ENCODE peak calls at places on chromosomes 16 and 17, in seven cellular contexts. R is BE2C, C is IMR-90, S is coronary artery, G is psoas muscle, X is epithelial cell of esophagus, Y is stomach. B is an unnamed sample.

GRCh38 chr16:49410226-49410625 is 36.6 kb downstream of the C16orf78 start:
- DNase-seq in Y (no peak), S (peak; percentile 47), R (no peak), C (no peak), X (no peak), G (no peak), B (no peak)

GRCh38 chr16:90057738-90058173 is 19.4 kb downstream of the PRDM7 start:
- DNase-seq in S (no peak), Y (no peak), G (no peak), X (peak; percentile 71), R (no peak), C (peak; percentile 90), B (peak; percentile 37)

GRCh38 chr16:4750896-4751295 is 16.1 kb downstream of the ZNF500 start:
- DNase-seq in X (no peak), S (no peak), R (no peak), C (no peak), Y (no peak), G (no peak), B (no peak)

GRCh38 chr17:76497979-76498885 is 3.0 kb downstream of the RHBDF2 start:
- DNase-seq in R (peak; percentile 97), X (peak; percentile 95), G (peak; percentile 81), C (peak; percentile 93), Y (peak; percentile 81), S (peak; percentile 84), B (peak; percentile 48)

GRCh38 chr17:43915561-43915960 is 8.2 kb upstream of the MPP2 start:
- DNase-seq in X (no peak), S (no peak), C (peak; percentile 22), R (no peak), Y (no peak), G (no peak), B (no peak)

GRCh38 chr17:46984892-46985291 is 5.8 kb upstream of the RPRML start:
- DNase-seq in G (no peak), R (no peak), C (no peak), Y (peak; percentile 60), X (no peak), S (no peak), B (no peak)

GRCh38 chr17:17494499-17495447 is 1.4 kb downstream of the RASD1 start:
- DNase-seq in R (peak; percentile 46), C (peak; percentile 37), Y (peak; percentile 63), S (no peak), G (peak; percentile 72), X (peak; percentile 45), B (no peak)

GRCh38 chr16:48384305-48384981 is 770 bp downstream of the SIAH1 start:
- DNase-seq in Y (peak; percentile 59), S (no peak), X (no peak), C (peak; percentile 40), G (peak; percentile 66), R (peak; percentile 73), B (no peak)

GRCh38 chr17:2924211-2924610 is 128.0 kb downstream of the RAP1GAP2 start:
- DNase-seq in G (no peak), Y (no peak), S (no peak), X (peak; percentile 21), C (peak; percentile 65), R (peak; percentile 69), B (no peak)

GRCh38 chr17:50196036-50196435 is 5.4 kb downstream of the COL1A1 start:
- DNase-seq in G (no peak), S (no peak), Y (no peak), C (peak; percentile 30), R (no peak), X (no peak), B (no peak)

GRCh38 chr16:78748471-78748929 is 649.0 kb downstream of the WWOX start:
- DNase-seq in C (no peak), R (no peak), G (no peak), S (no peak), X (peak; percentile 78), Y (no peak), B (no peak)

GRCh38 chr17:15660077-15660476 is 24.0 kb downstream of the TRIM16 start:
- DNase-seq in X (no peak), S (no peak), R (no peak), G (no peak), C (no peak), Y (no peak), B (no peak)
- H3K4me3 ChIP-seq in X (no peak overlapping the region), S (no peak overlapping the region), R (no peak overlapping the region), G (no peak overlapping the region), C (no peak overlapping the region), Y (no peak overlapping the region), B (no peak overlapping the region)

GRCh38 chr16:85698459-85699223 is 9.9 kb upstream of the GINS2 start:
- DNase-seq in Y (no peak), S (no peak), X (no peak), G (no peak), R (no peak), C (no peak), B (no peak)

GRCh38 chr16:85696761-85697160 is 8.0 kb upstream of the GINS2 start:
- DNase-seq in S (no peak), G (no peak), C (no peak), R (no peak), Y (no peak), X (peak; percentile 76), B (no peak)

GRCh38 chr16:85697441-85697840 is 8.7 kb upstream of the GINS2 start:
- DNase-seq in S (no peak), R (no peak), G (no peak), C (no peak), Y (no peak), X (peak; percentile 72), B (no peak)

GRCh38 chr16:85699628-85700027 is 10.9 kb upstream of the GINS2 start:
- DNase-seq in R (no peak), C (peak; percentile 75), X (peak; percentile 65), G (no peak), S (no peak), Y (no peak), B (no peak)

GRCh38 chr16:85699224-85699558 is 10.4 kb upstream of the GINS2 start:
- DNase-seq in Y (no peak), C (no peak), X (no peak), R (no peak), S (no peak), G (no peak), B (no peak)
- TF ChIP-seq CTCF in Y (no peak), C (no peak), X (no peak), R (no peak), S (no peak), G (no peak), B (no peak)

DNA sequence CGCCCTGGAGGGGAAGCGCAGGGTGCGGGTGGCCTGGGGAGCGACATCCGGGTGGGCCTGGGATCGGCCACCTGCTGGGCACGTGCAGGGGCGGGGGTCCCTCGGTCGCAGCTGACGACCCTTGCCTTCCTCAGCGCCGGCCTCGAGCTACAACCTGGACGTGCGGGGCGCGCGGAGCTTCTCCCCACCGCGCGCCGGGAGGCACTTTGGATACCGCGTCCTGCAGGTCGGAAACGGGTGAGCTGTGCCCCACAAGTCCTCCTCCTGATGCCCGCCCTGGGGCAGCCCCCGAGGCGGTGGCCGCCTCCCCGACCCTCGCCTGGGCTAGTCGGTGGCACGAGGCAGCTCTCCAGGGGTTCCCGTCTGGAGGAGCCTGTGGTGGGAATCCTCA is 1.5 kb downstream of the ITGAL start:
- DNase-seq in S (no peak), C (no peak), G (no peak), Y (no peak), R (no peak), X (no peak), B (no peak)
- H3K4me3 ChIP-seq in S (peak overlapping the region; percentile 20), C (no peak overlapping the region), G (no peak overlapping the region), Y (peak overlapping the region; percentile 43), R (no peak overlapping the region), X (no peak overlapping the region), B (no peak overlapping the region)

GRCh38 chr17:78826426-78826825 is 14.2 kb downstream of the USP36 start:
- DNase-seq in Y (no peak), X (no peak), S (no peak), R (no peak), C (peak; percentile 53), G (no peak), B (no peak)

GRCh38 chr17:78826836-78827509 is 13.6 kb downstream of the USP36 start:
- DNase-seq in Y (no peak), C (no peak), G (no peak), X (no peak), R (no peak), S (peak; percentile 72), B (no peak)

GRCh38 chr17:78829477-78829876 is 11.1 kb downstream of the USP36 start:
- DNase-seq in G (no peak), C (no peak), R (no peak), X (no peak), S (no peak), Y (no peak), B (no peak)

GRCh38 chr17:78825696-78826095 is 14.9 kb downstream of the USP36 start:
- DNase-seq in G (no peak), X (no peak), R (no peak), Y (no peak), S (peak; percentile 72), C (no peak), B (no peak)

DNA sequence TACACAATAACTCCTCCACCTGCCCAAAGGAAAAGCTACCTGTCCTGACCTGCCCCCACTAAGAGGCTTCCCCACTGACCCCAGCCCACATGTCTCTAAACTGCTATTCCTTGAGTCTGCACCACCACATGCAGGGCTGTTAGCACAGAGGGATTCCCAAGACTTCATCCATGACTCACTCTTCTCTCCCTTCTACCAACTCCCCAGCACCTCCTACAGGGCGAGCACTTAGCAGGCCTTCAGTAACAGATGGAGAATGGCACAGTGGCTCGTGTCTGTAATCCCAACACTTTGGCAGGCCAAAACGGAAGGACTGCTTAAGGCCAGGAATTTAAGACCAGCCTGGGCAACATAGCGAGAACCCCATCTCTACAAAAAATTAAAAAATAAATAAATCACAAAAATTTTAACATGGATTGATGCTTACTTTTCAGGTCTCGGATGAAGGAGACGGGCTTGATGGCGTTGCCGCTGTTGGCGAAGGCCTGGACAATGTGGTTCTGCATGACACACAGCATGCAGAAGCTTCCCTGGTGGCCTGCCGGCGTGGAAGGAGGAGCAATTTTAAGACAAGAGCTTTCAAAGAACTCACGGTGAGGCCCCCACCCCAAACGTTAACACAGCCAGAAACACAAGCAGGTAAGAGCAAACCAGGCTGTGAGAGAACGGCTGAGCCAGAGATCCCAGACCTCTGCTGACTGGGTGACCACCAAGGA is 12.0 kb downstream of the USP36 start:
- DNase-seq in R (peak; percentile 33), G (no peak), X (peak; percentile 73), C (peak; percentile 78), S (peak; percentile 65), Y (no peak), B (no peak)
- TF ChIP-seq CTCF in R (peak; percentile 36), G (no peak), X (peak; percentile 54), C (peak; percentile 65), S (no peak), Y (no peak), B (peak; percentile 62)